ENCODE peak calls at places on chromosome 9, in ten cellular contexts. One of them, this sample, is unnamed.

GRCh38 chr9:136242908-136243525 is 2.6 kb downstream of the QSOX2 start:
- DNase-seq in K562: no peak
- DNase-seq in SK-N-SH: no peak
- DNase-seq in stomach: no peak
- DNase-seq in GM12891: no peak
- DNase-seq in spleen: no peak
- DNase-seq in Panc1: no peak
- DNase-seq in prostate gland: no peak
- DNase-seq in GM23338: peak
- DNase-seq in GM12892: no peak
- DNase-seq in this sample: peak

GRCh38 chr9:27468450-27469110 is 55.5 kb upstream of the IFNK start:
- DNase-seq in GM12891: no peak
- DNase-seq in SK-N-SH: no peak
- DNase-seq in stomach: no peak
- DNase-seq in GM23338: no peak
- DNase-seq in GM12892: no peak
- DNase-seq in Panc1: no peak
- DNase-seq in K562: no peak
- DNase-seq in prostate gland: no peak
- DNase-seq in spleen: peak
- DNase-seq in this sample: no peak

GRCh38 chr9:99326112-99326916 is 104.2 kb downstream of the SEC61B start:
- DNase-seq in prostate gland: no peak
- DNase-seq in SK-N-SH: no peak
- DNase-seq in GM23338: peak
- DNase-seq in spleen: no peak
- DNase-seq in GM12892: no peak
- DNase-seq in Panc1: no peak
- DNase-seq in GM12891: no peak
- DNase-seq in stomach: no peak
- DNase-seq in K562: no peak
- DNase-seq in this sample: no peak

GRCh38 chr9:71663931-71664459 is 104.3 kb downstream of the CEMIP2 start:
- DNase-seq in SK-N-SH: no peak
- DNase-seq in GM12892: no peak
- DNase-seq in prostate gland: no peak
- DNase-seq in GM23338: peak
- DNase-seq in Panc1: no peak
- DNase-seq in K562: no peak
- DNase-seq in stomach: no peak
- DNase-seq in spleen: no peak
- DNase-seq in GM12891: no peak
- DNase-seq in this sample: no peak

GRCh38 chr9:28234133-28234898 is 661.0 kb upstream of the C9orf72 start:
- DNase-seq in GM12892: no peak
- DNase-seq in K562: no peak
- DNase-seq in stomach: no peak
- DNase-seq in prostate gland: no peak
- DNase-seq in SK-N-SH: no peak
- DNase-seq in GM23338: no peak
- DNase-seq in Panc1: no peak
- DNase-seq in spleen: no peak
- DNase-seq in GM12891: no peak
- DNase-seq in this sample: no peak

GRCh38 chr9:34898846-34899245 is 59.2 kb upstream of the PHF24 start:
- DNase-seq in spleen: no peak
- DNase-seq in Panc1: no peak
- DNase-seq in GM12892: no peak
- DNase-seq in stomach: no peak
- DNase-seq in GM12891: no peak
- DNase-seq in K562: no peak
- DNase-seq in prostate gland: no peak
- DNase-seq in GM23338: no peak
- DNase-seq in SK-N-SH: no peak
- DNase-seq in this sample: no peak

GRCh38 chr9:35645736-35646582 is 4.8 kb downstream of the SIT1 start:
- DNase-seq in SK-N-SH: no peak
- DNase-seq in GM12891: no peak
- DNase-seq in stomach: peak
- DNase-seq in GM12892: peak
- DNase-seq in K562: peak
- DNase-seq in prostate gland: peak
- DNase-seq in spleen: no peak
- DNase-seq in GM23338: peak
- DNase-seq in Panc1: no peak
- DNase-seq in this sample: no peak

GRCh38 chr9:87054999-87055686 is 107.8 kb upstream of the GAS1 start:
- DNase-seq in SK-N-SH: no peak
- DNase-seq in K562: no peak
- DNase-seq in Panc1: no peak
- DNase-seq in stomach: no peak
- DNase-seq in GM12892: no peak
- DNase-seq in prostate gland: no peak
- DNase-seq in GM12891: no peak
- DNase-seq in spleen: no peak
- DNase-seq in GM23338: no peak
- DNase-seq in this sample: no peak

GRCh38 chr9:137813651-137814415 is 63.7 kb upstream of the CACNA1B start:
- DNase-seq in SK-N-SH: no peak
- DNase-seq in GM12892: no peak
- DNase-seq in stomach: no peak
- DNase-seq in spleen: peak
- DNase-seq in prostate gland: peak
- DNase-seq in GM23338: no peak
- DNase-seq in GM12891: no peak
- DNase-seq in K562: no peak
- DNase-seq in Panc1: no peak
- DNase-seq in this sample: no peak

GRCh38 chr9:123026425-123026824 is 7.0 kb upstream of the GPR21 start:
- DNase-seq in GM12892: no peak
- DNase-seq in prostate gland: no peak
- DNase-seq in GM12891: no peak
- DNase-seq in GM23338: no peak
- DNase-seq in K562: no peak
- DNase-seq in Panc1: no peak
- DNase-seq in spleen: no peak
- DNase-seq in stomach: no peak
- DNase-seq in SK-N-SH: no peak
- DNase-seq in this sample: no peak

GRCh38 chr9:111898331-111899096 is 1.9 kb downstream of the UGCG start:
- DNase-seq in Panc1: no peak
- DNase-seq in GM12892: no peak
- DNase-seq in stomach: no peak
- DNase-seq in spleen: no peak
- DNase-seq in SK-N-SH: no peak
- DNase-seq in prostate gland: no peak
- DNase-seq in K562: no peak
- DNase-seq in GM12891: no peak
- DNase-seq in GM23338: no peak
- DNase-seq in this sample: no peak

GRCh38 chr9:8552732-8553131 is 753.2 kb upstream of the DMAC1 start:
- DNase-seq in SK-N-SH: no peak
- DNase-seq in GM12891: no peak
- DNase-seq in GM12892: no peak
- DNase-seq in K562: no peak
- DNase-seq in Panc1: no peak
- DNase-seq in stomach: no peak
- DNase-seq in spleen: no peak
- DNase-seq in GM23338: no peak
- DNase-seq in prostate gland: no peak
- DNase-seq in this sample: no peak

GRCh38 chr9:83656032-83656680 is 33.2 kb downstream of the IDNK start:
- DNase-seq in SK-N-SH: no peak
- DNase-seq in GM23338: no peak
- DNase-seq in spleen: no peak
- DNase-seq in GM12892: no peak
- DNase-seq in K562: no peak
- DNase-seq in GM12891: no peak
- DNase-seq in Panc1: no peak
- DNase-seq in stomach: no peak
- DNase-seq in prostate gland: no peak
- DNase-seq in this sample: peak

GRCh38 chr9:127163409-127163808 is 41.0 kb upstream of the ANGPTL2 start:
- DNase-seq in prostate gland: no peak
- DNase-seq in SK-N-SH: no peak
- DNase-seq in spleen: no peak
- DNase-seq in GM12892: no peak
- DNase-seq in GM12891: no peak
- DNase-seq in K562: no peak
- DNase-seq in Panc1: no peak
- DNase-seq in stomach: no peak
- DNase-seq in GM23338: no peak
- DNase-seq in this sample: peak

GRCh38 chr9:126307306-126308061 is 19.1 kb upstream of the MVB12B start:
- DNase-seq in spleen: no peak
- DNase-seq in SK-N-SH: peak
- DNase-seq in GM23338: no peak
- DNase-seq in GM12891: no peak
- DNase-seq in Panc1: no peak
- DNase-seq in prostate gland: no peak
- DNase-seq in K562: no peak
- DNase-seq in stomach: no peak
- DNase-seq in GM12892: no peak
- DNase-seq in this sample: no peak

GRCh38 chr9:18202924-18203323 is 271.0 kb upstream of the ADAMTSL1 start:
- DNase-seq in SK-N-SH: no peak
- DNase-seq in K562: no peak
- DNase-seq in stomach: no peak
- DNase-seq in GM23338: no peak
- DNase-seq in Panc1: no peak
- DNase-seq in prostate gland: no peak
- DNase-seq in GM12892: no peak
- DNase-seq in spleen: no peak
- DNase-seq in GM12891: no peak
- DNase-seq in this sample: no peak
- TF ChIP-seq POLR2AphosphoS5 in SK-N-SH: no peak
- TF ChIP-seq POLR2AphosphoS5 in K562: no peak
- TF ChIP-seq POLR2AphosphoS5 in stomach: no peak
- TF ChIP-seq POLR2AphosphoS5 in GM23338: no peak
- TF ChIP-seq POLR2AphosphoS5 in Panc1: no peak
- TF ChIP-seq POLR2AphosphoS5 in prostate gland: no peak
- TF ChIP-seq POLR2AphosphoS5 in GM12892: no peak
- TF ChIP-seq POLR2AphosphoS5 in spleen: no peak
- TF ChIP-seq POLR2AphosphoS5 in GM12891: no peak
- TF ChIP-seq POLR2AphosphoS5 in this sample: no peak

GRCh38 chr9:74920944-74921626 is 31.6 kb downstream of the C9orf40 start:
- DNase-seq in GM12891: no peak
- DNase-seq in GM23338: no peak
- DNase-seq in Panc1: no peak
- DNase-seq in GM12892: no peak
- DNase-seq in SK-N-SH: no peak
- DNase-seq in K562: no peak
- DNase-seq in stomach: no peak
- DNase-seq in spleen: no peak
- DNase-seq in prostate gland: no peak
- DNase-seq in this sample: no peak

DNA sequence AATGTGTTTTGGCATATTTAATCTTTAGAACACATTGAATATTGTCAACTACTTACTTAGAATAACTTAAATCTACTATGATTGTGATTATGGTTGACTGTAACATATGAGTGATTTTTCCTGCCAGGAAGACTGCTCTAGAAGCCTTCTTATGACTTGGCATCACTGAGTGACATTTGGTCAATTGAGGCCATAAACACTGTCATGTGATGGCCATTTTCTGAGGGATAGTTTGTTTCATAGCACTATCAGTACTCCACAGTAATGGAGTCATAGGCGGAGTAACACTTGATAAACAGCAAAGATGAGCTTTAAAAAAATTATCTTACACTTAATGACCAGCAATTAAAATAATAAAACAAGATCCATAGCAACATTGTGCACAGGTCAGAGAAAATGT is 31.0 kb downstream of the C9orf40 start:
- DNase-seq in prostate gland: no peak
- DNase-seq in K562: no peak
- DNase-seq in GM12892: no peak
- DNase-seq in SK-N-SH: no peak
- DNase-seq in stomach: no peak
- DNase-seq in Panc1: no peak
- DNase-seq in GM12891: no peak
- DNase-seq in spleen: no peak
- DNase-seq in GM23338: no peak
- DNase-seq in this sample: no peak
- TF ChIP-seq POLR2AphosphoS5 in prostate gland: no peak
- TF ChIP-seq POLR2AphosphoS5 in K562: no peak
- TF ChIP-seq POLR2AphosphoS5 in GM12892: no peak
- TF ChIP-seq POLR2AphosphoS5 in SK-N-SH: no peak
- TF ChIP-seq POLR2AphosphoS5 in stomach: no peak
- TF ChIP-seq POLR2AphosphoS5 in Panc1: no peak
- TF ChIP-seq POLR2AphosphoS5 in GM12891: no peak
- TF ChIP-seq POLR2AphosphoS5 in spleen: no peak
- TF ChIP-seq POLR2AphosphoS5 in GM23338: no peak
- TF ChIP-seq POLR2AphosphoS5 in this sample: no peak

DNA sequence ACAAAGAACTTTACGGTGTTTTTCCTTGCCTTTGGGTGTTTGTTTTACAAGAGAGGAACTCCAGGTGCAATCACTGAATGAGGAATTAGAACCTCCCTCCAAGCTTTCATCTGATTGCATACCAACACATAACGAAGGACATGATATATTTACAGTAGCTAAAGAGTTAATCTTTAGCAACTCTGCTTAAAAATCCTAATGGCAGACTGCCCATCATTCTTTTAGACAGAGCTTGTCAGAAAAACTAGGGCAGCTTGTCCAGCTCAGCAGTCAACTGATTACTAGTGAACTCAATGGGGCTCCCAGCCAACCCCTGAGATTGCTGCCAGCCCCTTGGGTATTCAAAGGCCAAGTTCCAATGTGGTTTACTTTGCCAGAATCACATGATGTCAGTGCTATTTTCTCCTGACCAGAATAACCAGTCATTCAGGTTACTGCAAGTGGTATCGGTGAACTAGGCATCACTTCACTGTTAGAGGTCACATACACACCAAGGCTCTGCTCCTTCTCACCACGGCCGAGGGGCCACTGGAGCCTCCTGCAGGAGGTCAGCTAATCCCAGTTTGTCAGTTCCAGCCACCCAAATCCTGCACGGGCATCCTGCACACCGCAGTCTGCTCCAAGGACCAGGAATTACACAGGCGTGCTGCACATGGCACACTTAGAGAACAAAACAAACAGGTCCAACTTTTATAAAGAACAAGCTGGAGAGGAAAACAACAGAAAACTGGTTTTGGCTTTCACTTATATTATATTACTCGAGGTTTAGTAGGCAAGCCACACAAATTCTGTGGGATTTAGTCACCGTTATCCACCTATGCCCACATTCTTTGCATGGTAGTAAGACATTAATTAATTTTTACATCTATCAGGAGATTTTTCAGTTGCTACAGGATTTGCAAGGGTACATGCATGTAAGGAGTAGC is 62.5 kb downstream of the NFIB start:
- DNase-seq in K562: no peak
- DNase-seq in Panc1: no peak
- DNase-seq in GM12891: no peak
- DNase-seq in GM12892: no peak
- DNase-seq in GM23338: peak
- DNase-seq in SK-N-SH: no peak
- DNase-seq in spleen: no peak
- DNase-seq in stomach: peak
- DNase-seq in prostate gland: peak
- DNase-seq in this sample: peak
- TF ChIP-seq POLR2AphosphoS5 in K562: no peak
- TF ChIP-seq POLR2AphosphoS5 in Panc1: no peak
- TF ChIP-seq POLR2AphosphoS5 in GM12891: no peak
- TF ChIP-seq POLR2AphosphoS5 in GM12892: no peak
- TF ChIP-seq POLR2AphosphoS5 in GM23338: no peak
- TF ChIP-seq POLR2AphosphoS5 in SK-N-SH: no peak
- TF ChIP-seq POLR2AphosphoS5 in spleen: no peak
- TF ChIP-seq POLR2AphosphoS5 in stomach: peak
- TF ChIP-seq POLR2AphosphoS5 in prostate gland: peak
- TF ChIP-seq POLR2AphosphoS5 in this sample: no peak

GRCh38 chr9:22158983-22159382 is 149.9 kb upstream of the CDKN2B start:
- DNase-seq in prostate gland: no peak
- DNase-seq in GM12892: no peak
- DNase-seq in stomach: peak
- DNase-seq in SK-N-SH: no peak
- DNase-seq in spleen: no peak
- DNase-seq in K562: no peak
- DNase-seq in GM23338: no peak
- DNase-seq in Panc1: no peak
- DNase-seq in GM12891: no peak
- DNase-seq in this sample: no peak
- TF ChIP-seq POLR2AphosphoS5 in prostate gland: no peak
- TF ChIP-seq POLR2AphosphoS5 in GM12892: no peak
- TF ChIP-seq POLR2AphosphoS5 in stomach: no peak
- TF ChIP-seq POLR2AphosphoS5 in SK-N-SH: no peak
- TF ChIP-seq POLR2AphosphoS5 in spleen: no peak
- TF ChIP-seq POLR2AphosphoS5 in K562: no peak
- TF ChIP-seq POLR2AphosphoS5 in GM23338: no peak
- TF ChIP-seq POLR2AphosphoS5 in Panc1: no peak
- TF ChIP-seq POLR2AphosphoS5 in GM12891: no peak
- TF ChIP-seq POLR2AphosphoS5 in this sample: no peak